ENCODE peak calls at places on chromosomes 7 and 10, in ten cellular contexts. H is stimulated activated CD8-positive, alpha-beta memory T cell treated with anti-CD3 and anti-CD28 coated beads, Interleukin-2, amount 100 ng/mL, for 48 hours; O is ACHN; B is naive thymus-derived CD8-positive, alpha-beta T cell; A is H7; U is NCI-H2029; I is Caki2; F is cerebellar nuclear complex; R is EL; V is uterus. G is an unnamed sample.

GRCh38 chr10:89615824-89616223 is 29.2 kb downstream of the PANK1 start:
- DNase-seq in H (no peak), O (no peak), B (no peak), A (no peak), U (no peak), I (no peak), F (no peak), R (peak; percentile 6), V (no peak), G (no peak)

GRCh38 chr7:88243345-88243909 is 23.6 kb upstream of the SRI start:
- DNase-seq in H (no peak), O (peak; percentile 86), B (no peak), A (peak; percentile 30), U (peak; percentile 37), I (peak; percentile 79), F (peak; percentile 33), R (peak; percentile 24), V (no peak), G (no peak)

GRCh38 chr7:149625947-149626392 is 128.4 kb upstream of the ZNF746 start:
- DNase-seq in H (no peak), O (no peak), B (no peak), A (no peak), U (no peak), I (no peak), F (no peak), R (peak; percentile 6), V (peak; percentile 55), G (no peak)

GRCh38 chr7:22559829-22560489 is 60.0 kb upstream of the STEAP1B start:
- DNase-seq in H (peak; percentile 42), O (peak; percentile 93), B (peak; percentile 78), A (peak; percentile 81), U (peak; percentile 54), I (peak; percentile 74), F (no peak), R (peak; percentile 86), V (peak; percentile 75), G (peak; percentile 84)

GRCh38 chr10:90418869-90419652 is 438.8 kb downstream of the HTR7 start:
- DNase-seq in H (no peak), O (peak; percentile 20), B (no peak), A (no peak), U (no peak), I (peak; percentile 47), F (no peak), R (peak; percentile 84), V (no peak), G (no peak)

GRCh38 chr7:152520861-152521302 is 85.1 kb upstream of the KMT2C start:
- DNase-seq in H (no peak), O (no peak), B (no peak), A (no peak), U (no peak), I (peak; percentile 16), F (no peak), R (no peak), V (no peak), G (no peak)

GRCh38 chr7:17706734-17707133 is 233.6 kb downstream of the SNX13 start:
- DNase-seq in H (no peak), O (peak; percentile 84), B (peak; percentile 60), A (peak; percentile 41), U (peak; percentile 0), I (peak; percentile 49), F (no peak), R (peak; percentile 73), V (peak; percentile 42), G (peak; percentile 65)

GRCh38 chr7:38178004-38178694 is at the start of gene STARD3NL:
- DNase-seq in H (peak; percentile 80), O (peak; percentile 100), B (peak; percentile 97), A (peak; percentile 94), U (peak; percentile 99), I (peak; percentile 100), F (peak; percentile 100), R (peak; percentile 100), V (peak; percentile 100), G (peak; percentile 99)

GRCh38 chr7:130893441-130893894 is 159.5 kb upstream of the KLF14 start:
- DNase-seq in H (no peak), O (peak; percentile 79), B (no peak), A (no peak), U (no peak), I (peak; percentile 91), F (no peak), R (peak; percentile 63), V (no peak), G (no peak)

GRCh38 chr10:76324283-76324682 is 892.9 kb downstream of the LRMDA start:
- DNase-seq in H (no peak), O (no peak), B (no peak), A (no peak), U (no peak), I (no peak), F (peak; percentile 18), R (no peak), V (no peak), G (peak; percentile 66)

GRCh38 chr10:45279702-45280101 is 35.7 kb downstream of the OR13A1 start:
- DNase-seq in H (no peak), O (no peak), B (no peak), A (no peak), U (no peak), I (no peak), F (no peak), R (no peak), V (no peak), G (no peak)

GRCh38 chr7:12888727-12889126 is 201.3 kb downstream of the ARL4A start:
- DNase-seq in H (no peak), O (no peak), B (no peak), A (no peak), U (no peak), I (peak; percentile 18), F (no peak), R (no peak), V (no peak), G (no peak)

GRCh38 chr7:151550601-151551286 is 31.0 kb upstream of the RHEB start:
- DNase-seq in H (no peak), O (peak; percentile 65), B (no peak), A (no peak), U (peak; percentile 78), I (peak; percentile 69), F (no peak), R (peak; percentile 49), V (peak; percentile 30), G (no peak)

GRCh38 chr7:95101422-95101821 is 194.0 kb downstream of the PPP1R9A start:
- DNase-seq in H (no peak), O (no peak), B (no peak), A (no peak), U (no peak), I (no peak), F (no peak), R (no peak), V (no peak), G (no peak)

GRCh38 chr7:43516581-43517342 is 66.1 kb upstream of the STK17A start:
- DNase-seq in H (no peak), O (no peak), B (no peak), A (no peak), U (no peak), I (no peak), F (no peak), R (peak; percentile 12), V (no peak), G (no peak)

GRCh38 chr10:70176441-70176840 is 6.1 kb upstream of the SAR1A start:
- DNase-seq in H (no peak), O (no peak), B (no peak), A (no peak), U (no peak), I (no peak), F (no peak), R (peak; percentile 37), V (no peak), G (no peak)

GRCh38 chr7:115116773-115117715 is 195.2 kb downstream of the MDFIC start:
- DNase-seq in H (no peak), O (peak; percentile 81), B (no peak), A (no peak), U (no peak), I (peak; percentile 67), F (no peak), R (no peak), V (no peak), G (no peak)

GRCh38 chr10:118812393-118812740 is 57.6 kb upstream of the CACUL1 start:
- DNase-seq in H (no peak), O (no peak), B (no peak), A (peak; percentile 61), U (no peak), I (no peak), F (no peak), R (no peak), V (no peak), G (no peak)

GRCh38 chr10:28382520-28383269 is 79.8 kb upstream of the MPP7 start:
- DNase-seq in H (no peak), O (no peak), B (no peak), A (no peak), U (no peak), I (no peak), F (no peak), R (peak; percentile 63), V (no peak), G (no peak)

GRCh38 chr10:3776796-3777571 is 8.0 kb downstream of the KLF6 start:
- DNase-seq in H (no peak), O (peak; percentile 28), B (peak; percentile 76), A (no peak), U (no peak), I (peak; percentile 82), F (no peak), R (peak; percentile 91), V (peak; percentile 69), G (peak; percentile 76)

GRCh38 chr10:132137111-132138072 is 49.4 kb upstream of the DPYSL4 start:
- DNase-seq in H (no peak), O (no peak), B (peak; percentile 60), A (no peak), U (no peak), I (no peak), F (no peak), R (no peak), V (no peak), G (peak; percentile 54)

GRCh38 chr10:70603439-70603778 is 868 bp upstream of the PRF1 start:
- DNase-seq in H (peak; percentile 42), O (no peak), B (no peak), A (no peak), U (no peak), I (no peak), F (no peak), R (no peak), V (no peak), G (no peak)

GRCh38 chr10:29160110-29160669 is 128.7 kb upstream of the LYZL1 start:
- DNase-seq in H (no peak), O (peak; percentile 78), B (no peak), A (no peak), U (no peak), I (peak; percentile 89), F (no peak), R (peak; percentile 92), V (no peak), G (no peak)

GRCh38 chr7:82325416-82325815 is 118.2 kb downstream of the CACNA2D1 start:
- DNase-seq in H (no peak), O (no peak), B (no peak), A (no peak), U (no peak), I (no peak), F (no peak), R (peak; percentile 33), V (no peak), G (no peak)

GRCh38 chr7:134873253-134873652 is 93.8 kb downstream of the CALD1 start:
- DNase-seq in H (no peak), O (no peak), B (no peak), A (no peak), U (no peak), I (no peak), F (no peak), R (peak; percentile 53), V (no peak), G (no peak)

G was measured in sigmoid colon.